ENCODE peak calls at places on chromosome 10, in four cellular contexts. One of them, this sample, is unnamed.
A peak's percentile ranks its signal among the peaks of the same experiment; 100 is the strongest.

GRCh38 chr10:49074836-49075235 is 40.5 kb downstream of the VSTM4 start:
- DNase-seq in heart left ventricle: no peak
- DNase-seq in heart right ventricle: no peak
- DNase-seq in OCI-LY7: no peak
- DNase-seq in this sample: no peak

GRCh38 chr10:48779077-48779476 is 94.4 kb downstream of the WDFY4 start:
- DNase-seq in heart left ventricle: no peak
- DNase-seq in heart right ventricle: no peak
- DNase-seq in OCI-LY7: no peak
- DNase-seq in this sample: no peak

GRCh38 chr10:124992462-124993344 is 50.8 kb downstream of the ZRANB1 start:
- DNase-seq in heart left ventricle: no peak
- DNase-seq in heart right ventricle: peak; percentile 38
- DNase-seq in OCI-LY7: peak; percentile 65
- DNase-seq in this sample: peak; percentile 82

GRCh38 chr10:48449501-48450232 is 143.2 kb downstream of the MAPK8 start:
- DNase-seq in heart left ventricle: peak; percentile 68
- DNase-seq in heart right ventricle: peak; percentile 60
- DNase-seq in OCI-LY7: no peak
- DNase-seq in this sample: no peak

GRCh38 chr10:35335133-35335532 is 1.2 kb upstream of the CCNY start:
- DNase-seq in heart left ventricle: no peak
- DNase-seq in heart right ventricle: no peak
- DNase-seq in OCI-LY7: no peak
- DNase-seq in this sample: no peak

GRCh38 chr10:29437871-29438270 is 149.0 kb downstream of the LYZL1 start:
- DNase-seq in heart left ventricle: no peak
- DNase-seq in heart right ventricle: no peak
- DNase-seq in OCI-LY7: no peak
- DNase-seq in this sample: no peak

GRCh38 chr10:24469993-24470392 is 253.7 kb downstream of the ARHGAP21 start:
- DNase-seq in heart left ventricle: no peak
- DNase-seq in heart right ventricle: no peak
- DNase-seq in OCI-LY7: no peak
- DNase-seq in this sample: peak; percentile 82

GRCh38 chr10:112026438-112026837 is 157.1 kb downstream of the GPAM start:
- DNase-seq in heart left ventricle: no peak
- DNase-seq in heart right ventricle: no peak
- DNase-seq in OCI-LY7: no peak
- DNase-seq in this sample: no peak

GRCh38 chr10:73251683-73252444 is 580 bp downstream of the MRPS16 start:
- DNase-seq in heart left ventricle: no peak
- DNase-seq in heart right ventricle: no peak
- DNase-seq in OCI-LY7: peak; percentile 19
- DNase-seq in this sample: peak; percentile 9

GRCh38 chr10:1674501-1674900 is 62.8 kb downstream of the ADARB2 start:
- DNase-seq in heart left ventricle: no peak
- DNase-seq in heart right ventricle: no peak
- DNase-seq in OCI-LY7: no peak
- DNase-seq in this sample: no peak

GRCh38 chr10:3482200-3482993 is 302.6 kb downstream of the KLF6 start:
- DNase-seq in heart left ventricle: no peak
- DNase-seq in heart right ventricle: no peak
- DNase-seq in OCI-LY7: peak; percentile 45
- DNase-seq in this sample: no peak

GRCh38 chr10:15863733-15864132 is 3.4 kb upstream of the MINDY3 start:
- DNase-seq in heart left ventricle: no peak
- DNase-seq in heart right ventricle: no peak
- DNase-seq in OCI-LY7: no peak
- DNase-seq in this sample: no peak

GRCh38 chr10:34816067-34817002 is 1.2 kb upstream of the PARD3 start:
- DNase-seq in heart left ventricle: no peak
- DNase-seq in heart right ventricle: no peak
- DNase-seq in OCI-LY7: no peak
- DNase-seq in this sample: peak; percentile 51

GRCh38 chr10:66273966-66274519 is 651.8 kb upstream of the LRRTM3 start:
- DNase-seq in heart left ventricle: no peak
- DNase-seq in heart right ventricle: no peak
- DNase-seq in OCI-LY7: no peak
- DNase-seq in this sample: no peak

GRCh38 chr10:70540089-70540788 is 61.7 kb downstream of the PALD1 start:
- DNase-seq in heart left ventricle: peak; percentile 67
- DNase-seq in heart right ventricle: peak; percentile 48
- DNase-seq in OCI-LY7: no peak
- DNase-seq in this sample: no peak

GRCh38 chr10:24957624-24958435 is 5.4 kb upstream of the PRTFDC1 start:
- DNase-seq in heart left ventricle: no peak
- DNase-seq in heart right ventricle: no peak
- DNase-seq in OCI-LY7: no peak
- DNase-seq in this sample: no peak

GRCh38 chr10:11036424-11037011 is 18.8 kb downstream of the CELF2 start:
- DNase-seq in heart left ventricle: no peak
- DNase-seq in heart right ventricle: no peak
- DNase-seq in OCI-LY7: no peak
- DNase-seq in this sample: peak; percentile 87

GRCh38 chr10:24453973-24454372 is 245.0 kb downstream of the KIAA1217 start:
- DNase-seq in heart left ventricle: no peak
- DNase-seq in heart right ventricle: no peak
- DNase-seq in OCI-LY7: no peak
- DNase-seq in this sample: no peak

GRCh38 chr10:13158401-13158800 is 3.0 kb upstream of the MCM10 start:
- DNase-seq in heart left ventricle: no peak
- DNase-seq in heart right ventricle: peak; percentile 21
- DNase-seq in OCI-LY7: no peak
- DNase-seq in this sample: peak; percentile 20

GRCh38 chr10:51073461-51074237 is 638 bp upstream of the PRKG1 start:
- DNase-seq in heart left ventricle: peak; percentile 60
- DNase-seq in heart right ventricle: peak; percentile 21
- DNase-seq in OCI-LY7: no peak
- DNase-seq in this sample: no peak

GRCh38 chr10:116787893-116788665 is 45.7 kb upstream of the HSPA12A start:
- DNase-seq in heart left ventricle: peak; percentile 88
- DNase-seq in heart right ventricle: peak; percentile 81
- DNase-seq in OCI-LY7: peak; percentile 79
- DNase-seq in this sample: peak; percentile 86

DNA sequence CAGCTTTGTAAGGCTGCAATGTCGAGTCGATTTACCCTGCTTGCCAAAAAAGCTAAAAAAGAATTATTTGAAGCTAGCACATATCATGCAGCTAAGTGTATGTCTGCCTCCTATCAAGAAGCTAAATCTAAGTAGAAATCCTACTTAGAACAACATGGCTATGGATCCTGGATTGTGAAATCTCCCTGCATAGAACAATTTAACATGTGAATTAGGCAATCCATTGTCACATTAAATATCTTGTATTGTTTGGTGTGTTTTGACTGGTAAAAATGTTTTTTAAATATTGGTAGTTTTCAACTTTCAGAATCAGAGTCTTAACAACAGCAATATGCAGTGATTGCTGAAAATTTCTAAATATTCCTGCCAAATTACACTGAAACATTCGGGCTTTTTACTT is 73.3 kb downstream of the SKIDA1 start:
- DNase-seq in heart left ventricle: no peak
- DNase-seq in heart right ventricle: no peak
- DNase-seq in OCI-LY7: no peak
- DNase-seq in this sample: no peak
- H3K4me1 ChIP-seq in heart left ventricle: no peaks in the 10 kb centered on the region
- H3K4me1 ChIP-seq in heart right ventricle: no peaks in the 10 kb centered on the region
- H3K4me1 ChIP-seq in OCI-LY7: no peaks in the 10 kb centered on the region
- H3K4me1 ChIP-seq in this sample: no peaks in the 10 kb centered on the region

GRCh38 chr10:132536964-132537712 is 449 bp upstream of the INPP5A start:
- DNase-seq in heart left ventricle: peak; percentile 100
- DNase-seq in heart right ventricle: peak; percentile 100
- DNase-seq in OCI-LY7: peak; percentile 98
- DNase-seq in this sample: peak; percentile 100

GRCh38 chr10:132538790-132539421 is 1.3 kb downstream of the INPP5A start:
- DNase-seq in heart left ventricle: peak; percentile 67
- DNase-seq in heart right ventricle: no peak
- DNase-seq in OCI-LY7: no peak
- DNase-seq in this sample: no peak

GRCh38 chr10:132536241-132536963 is 1.2 kb upstream of the INPP5A start:
- DNase-seq in heart left ventricle: peak; percentile 77
- DNase-seq in heart right ventricle: no peak
- DNase-seq in OCI-LY7: peak; percentile 30
- DNase-seq in this sample: peak; percentile 52

GRCh38 chr10:132538031-132538789 is 623 bp downstream of the INPP5A start:
- DNase-seq in heart left ventricle: peak; percentile 65
- DNase-seq in heart right ventricle: no peak
- DNase-seq in OCI-LY7: no peak
- DNase-seq in this sample: peak; percentile 40

DNA sequence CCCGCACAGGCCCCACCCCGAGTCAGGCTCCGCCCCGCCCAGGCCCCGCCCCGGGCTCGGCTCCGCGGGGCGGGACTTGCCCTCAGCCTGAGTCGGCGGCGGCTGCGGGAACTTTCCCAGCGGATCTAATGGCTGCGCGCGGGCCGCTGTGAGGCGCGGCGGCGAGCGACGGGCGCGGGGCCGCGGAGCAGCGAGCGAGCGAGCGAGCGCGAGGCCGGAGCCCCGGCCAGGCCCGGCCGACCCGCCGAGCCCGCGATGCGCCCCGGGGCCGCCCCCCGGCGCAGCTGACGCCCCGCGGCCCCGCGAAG is at the start of gene INPP5A:
- DNase-seq in heart left ventricle: no peak
- DNase-seq in heart right ventricle: no peak
- DNase-seq in OCI-LY7: no peak
- DNase-seq in this sample: no peak
- H3K4me1 ChIP-seq in heart left ventricle: peaks cover 58% of the 10 kb centered on the region
- H3K4me1 ChIP-seq in heart right ventricle: peaks cover 53% of the 10 kb centered on the region
- H3K4me1 ChIP-seq in OCI-LY7: peaks cover 46% of the 10 kb centered on the region
- H3K4me1 ChIP-seq in this sample: peaks cover 31% of the 10 kb centered on the region

GRCh38 chr10:97500297-97500575 is 1.5 kb downstream of the UBTD1 start:
- DNase-seq in heart left ventricle: no peak
- DNase-seq in heart right ventricle: no peak
- DNase-seq in OCI-LY7: no peak
- DNase-seq in this sample: no peak

GRCh38 chr10:97497572-97498075 is 598 bp downstream of the MMS19 start:
- DNase-seq in heart left ventricle: peak; percentile 89
- DNase-seq in heart right ventricle: peak; percentile 78
- DNase-seq in OCI-LY7: peak; percentile 84
- DNase-seq in this sample: peak; percentile 90

GRCh38 chr10:97498076-97498840 is at the start of gene MMS19:
- DNase-seq in heart left ventricle: peak; percentile 100
- DNase-seq in heart right ventricle: peak; percentile 100
- DNase-seq in OCI-LY7: peak; percentile 97
- DNase-seq in this sample: peak; percentile 100

GRCh38 chr10:97498841-97499560 is at the start of gene UBTD1:
- DNase-seq in heart left ventricle: peak; percentile 80
- DNase-seq in heart right ventricle: peak; percentile 60
- DNase-seq in OCI-LY7: peak; percentile 33
- DNase-seq in this sample: no peak

DNA sequence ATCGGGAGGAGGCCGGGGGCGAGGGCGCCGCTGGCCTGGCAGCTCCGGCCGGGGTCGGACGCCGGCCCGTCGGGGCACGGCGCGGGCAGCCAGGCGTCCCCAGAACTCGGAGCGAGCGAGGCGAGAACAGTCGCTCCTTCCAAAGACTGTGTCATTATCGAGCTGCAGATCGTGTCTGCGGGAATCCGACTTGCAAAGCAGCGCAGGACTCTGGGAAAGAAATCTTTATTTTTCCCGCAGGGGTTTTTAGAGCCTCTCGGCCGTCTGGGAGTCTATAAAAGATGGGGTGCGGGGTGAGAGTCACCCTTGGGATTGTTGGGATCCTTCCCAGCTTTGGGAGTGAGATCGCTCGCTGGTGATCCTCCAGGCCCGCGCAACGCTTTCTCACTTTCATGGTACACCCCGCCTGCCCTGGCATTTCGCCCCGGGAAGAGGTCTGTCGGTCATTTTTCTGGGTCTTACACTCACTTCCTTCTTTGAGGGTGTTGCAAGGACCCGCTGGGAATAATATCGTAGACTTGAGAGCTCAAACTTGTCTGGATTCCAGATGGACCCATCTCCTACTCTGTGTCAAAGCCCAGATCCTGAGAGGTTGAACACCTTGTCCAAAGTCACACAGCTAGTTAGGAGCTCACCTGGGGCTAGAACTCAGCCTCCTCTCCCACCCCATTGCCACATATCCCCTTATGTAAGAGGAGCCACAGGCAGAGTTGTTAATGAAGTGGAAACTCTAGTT is 1.0 kb downstream of the UBTD1 start:
- DNase-seq in heart left ventricle: peak; percentile 82
- DNase-seq in heart right ventricle: peak; percentile 74
- DNase-seq in OCI-LY7: no peak
- DNase-seq in this sample: peak; percentile 51
- H3K4me1 ChIP-seq in heart left ventricle: peaks cover 71% of the 10 kb centered on the region
- H3K4me1 ChIP-seq in heart right ventricle: peaks cover 64% of the 10 kb centered on the region
- H3K4me1 ChIP-seq in OCI-LY7: peaks cover 34% of the 10 kb centered on the region
- H3K4me1 ChIP-seq in this sample: peaks cover 4% of the 10 kb centered on the region

GRCh38 chr10:63375859-63376258 is 89.9 kb downstream of the JMJD1C start:
- DNase-seq in heart left ventricle: no peak
- DNase-seq in heart right ventricle: no peak
- DNase-seq in OCI-LY7: no peak
- DNase-seq in this sample: no peak
- H3K4me1 ChIP-seq in heart left ventricle: peaks cover 12% of the 10 kb centered on the region
- H3K4me1 ChIP-seq in heart right ventricle: peaks cover 30% of the 10 kb centered on the region
- H3K4me1 ChIP-seq in OCI-LY7: peaks cover 9% of the 10 kb centered on the region
- H3K4me1 ChIP-seq in this sample: peaks cover 2% of the 10 kb centered on the region

GRCh38 chr10:119273413-119273812 is 66.0 kb downstream of the GRK5 start:
- DNase-seq in heart left ventricle: no peak
- DNase-seq in heart right ventricle: no peak
- DNase-seq in OCI-LY7: no peak
- DNase-seq in this sample: peak; percentile 23
- H3K4me1 ChIP-seq in heart left ventricle: peaks cover 76% of the 10 kb centered on the region
- H3K4me1 ChIP-seq in heart right ventricle: peaks cover 61% of the 10 kb centered on the region
- H3K4me1 ChIP-seq in OCI-LY7: peaks cover 17% of the 10 kb centered on the region
- H3K4me1 ChIP-seq in this sample: peaks cover 28% of the 10 kb centered on the region

DNA sequence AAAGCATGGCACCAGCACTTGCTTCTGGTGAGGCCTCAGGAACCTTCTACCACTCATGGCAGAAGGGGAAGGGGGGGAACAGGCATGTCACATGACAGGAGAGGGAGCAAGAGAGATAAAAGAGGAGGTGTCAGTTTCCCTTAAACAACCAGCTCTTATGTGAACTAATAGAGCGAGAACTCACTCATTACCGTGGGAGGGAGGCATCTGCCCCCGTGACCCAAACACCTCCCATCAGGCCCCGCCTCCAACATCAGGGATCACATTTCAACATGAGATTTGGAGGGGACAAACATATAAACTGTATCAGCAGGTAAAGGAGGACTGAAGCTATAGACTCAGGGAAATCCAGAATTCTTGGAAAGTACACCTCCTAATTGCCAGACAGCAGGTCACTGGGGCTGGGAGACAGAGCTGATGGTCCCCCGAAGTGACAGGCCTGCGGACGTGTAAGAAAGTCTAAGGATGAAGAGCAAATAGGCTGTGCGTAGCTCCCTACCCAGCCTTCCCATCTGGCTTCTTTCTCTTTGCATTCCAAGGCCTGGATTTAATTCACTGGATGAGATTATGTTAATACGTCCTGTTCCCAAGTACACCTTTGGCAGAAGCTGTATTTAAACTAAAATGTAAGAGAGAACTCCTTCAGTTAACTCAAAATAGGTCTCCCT is 186.7 kb upstream of the LYZL2 start:
- DNase-seq in heart left ventricle: no peak
- DNase-seq in heart right ventricle: no peak
- DNase-seq in OCI-LY7: no peak
- DNase-seq in this sample: no peak
- H3K4me1 ChIP-seq in heart left ventricle: peaks cover 71% of the 10 kb centered on the region
- H3K4me1 ChIP-seq in heart right ventricle: peaks cover 70% of the 10 kb centered on the region
- H3K4me1 ChIP-seq in OCI-LY7: no peaks in the 10 kb centered on the region
- H3K4me1 ChIP-seq in this sample: peaks cover under 1% of the 10 kb centered on the region

GRCh38 chr10:72107325-72108003 is 19.1 kb upstream of the SPOCK2 start:
- DNase-seq in heart left ventricle: no peak
- DNase-seq in heart right ventricle: no peak
- DNase-seq in OCI-LY7: peak; percentile 62
- DNase-seq in this sample: no peak
- H3K4me1 ChIP-seq in heart left ventricle: peaks cover 42% of the 10 kb centered on the region
- H3K4me1 ChIP-seq in heart right ventricle: peaks cover 35% of the 10 kb centered on the region
- H3K4me1 ChIP-seq in OCI-LY7: peaks cover 29% of the 10 kb centered on the region
- H3K4me1 ChIP-seq in this sample: no peaks in the 10 kb centered on the region